ENCODE peak calls at places on chromosomes 2 and 18, in seven cellular contexts. W is gastrocnemius medialis; P is CD8-positive, alpha-beta T cell; D is upper lobe of right lung; X is right lobe of liver; G is CD4-positive, CD25-positive, alpha-beta regulatory T cell; Q is pancreas. E is an unnamed sample. For H3K4me1, the result is how much of the 10 kb centered on the place peaks cover.

GRCh38 chr2:216064014-216064630 is 17.5 kb downstream of the PECR start:
- ATAC-seq in X (no peak), W (no peak), D (peak), Q (no peak), G (no peak), P (no peak), E (no peak)

GRCh38 chr2:168201722-168202121 is 45.7 kb downstream of the STK39 start:
- ATAC-seq in P (no peak), Q (no peak), G (no peak), W (no peak), X (no peak), D (no peak), E (no peak)

GRCh38 chr2:225614915-225615314 is 215.4 kb downstream of the NYAP2 start:
- ATAC-seq in G (no peak), X (no peak), D (no peak), Q (no peak), P (no peak), W (no peak), E (no peak)

GRCh38 chr2:28649481-28650260 is 102.0 kb upstream of the PPP1CB start:
- ATAC-seq in D (no peak), P (no peak), X (no peak), Q (no peak), G (peak), W (no peak), E (no peak)

GRCh38 chr2:152646775-152647174 is 70.5 kb downstream of the PRPF40A start:
- ATAC-seq in D (peak), Q (no peak), X (no peak), W (no peak), G (no peak), P (no peak), E (peak)

GRCh38 chr2:69200107-69200520 is 186.9 kb downstream of the GFPT1 start:
- ATAC-seq in W (peak), G (no peak), Q (peak), P (no peak), D (peak), X (no peak), E (peak)

GRCh38 chr2:119219873-119220272 is 3.8 kb upstream of the STEAP3 start:
- ATAC-seq in W (no peak), G (no peak), X (no peak), Q (no peak), D (no peak), P (no peak), E (no peak)

GRCh38 chr2:12728221-12728777 is 11.6 kb downstream of the TRIB2 start:
- ATAC-seq in Q (no peak), W (no peak), G (peak), D (peak), P (peak), X (no peak), E (no peak)

GRCh38 chr2:74514368-74515270 is at the start of gene TLX2:
- ATAC-seq in P (peak), X (no peak), D (no peak), Q (no peak), G (no peak), W (no peak), E (no peak)

GRCh38 chr2:195626507-195626906 is 30.5 kb upstream of the SLC39A10 start:
- ATAC-seq in G (no peak), P (no peak), Q (no peak), W (no peak), D (no peak), X (no peak), E (no peak)

GRCh38 chr2:111145103-111145760 is 24.5 kb downstream of the BCL2L11 start:
- ATAC-seq in P (no peak), Q (no peak), D (no peak), G (no peak), W (no peak), X (no peak), E (no peak)

GRCh38 chr2:240858321-240858720 is 10.3 kb upstream of the AGXT start:
- ATAC-seq in Q (no peak), W (no peak), D (no peak), G (no peak), X (no peak), P (no peak), E (no peak)

GRCh38 chr2:226740039-226740648 is 59.5 kb downstream of the IRS1 start:
- ATAC-seq in D (no peak), Q (no peak), G (no peak), X (no peak), W (no peak), P (no peak), E (no peak)

GRCh38 chr2:200467806-200468686 is 41.8 kb downstream of the KCTD18 start:
- ATAC-seq in W (no peak), X (no peak), P (peak), Q (no peak), D (no peak), G (peak), E (no peak)

GRCh38 chr2:75406138-75406537 is 154.6 kb downstream of the EVA1A start:
- ATAC-seq in X (no peak), G (no peak), Q (no peak), P (no peak), W (no peak), D (no peak), E (no peak)

GRCh38 chr2:189613077-189613636 is 32.6 kb upstream of the SLC40A1 start:
- ATAC-seq in X (peak), P (no peak), D (peak), W (peak), G (no peak), Q (peak), E (peak)

GRCh38 chr2:111072220-111072871 is 48.4 kb upstream of the BCL2L11 start:
- ATAC-seq in Q (peak), D (peak), W (peak), G (no peak), P (no peak), X (no peak), E (peak)

GRCh38 chr2:168536925-168537466 is 80.9 kb downstream of the CERS6 start:
- ATAC-seq in G (no peak), W (no peak), Q (no peak), P (no peak), D (no peak), X (no peak), E (no peak)

GRCh38 chr2:9484533-9484932 is 10.2 kb downstream of the IAH1 start:
- ATAC-seq in W (peak), P (no peak), G (no peak), Q (no peak), D (no peak), X (no peak), E (no peak)

GRCh38 chr2:100782376-100782878 is 37.5 kb upstream of the NPAS2 start:
- ATAC-seq in W (no peak), X (no peak), G (no peak), P (no peak), Q (no peak), D (no peak), E (no peak)
- H3K4me1 ChIP-seq in W (under half), X (under half), G (under half), P (under half), Q (under half), D (under half), E (under half)

GRCh38 chr2:99422599-99422998 is 67.2 kb downstream of the REV1 start:
- ATAC-seq in P (no peak), W (peak), Q (no peak), D (no peak), X (no peak), G (no peak), E (no peak)
- H3K4me1 ChIP-seq in P (under half), W (under half), Q (under half), D (under half), X (under half), G (under half), E (half or more)

GRCh38 chr18:63949068-63949737 is at the start of gene HMSD:
- ATAC-seq in P (peak), X (peak), W (no peak), D (peak), G (peak), Q (peak), E (peak)
- H3K4me1 ChIP-seq in P (under half), X (under half), W (under half), D (under half), G (under half), Q (under half), E (under half)

DNA sequence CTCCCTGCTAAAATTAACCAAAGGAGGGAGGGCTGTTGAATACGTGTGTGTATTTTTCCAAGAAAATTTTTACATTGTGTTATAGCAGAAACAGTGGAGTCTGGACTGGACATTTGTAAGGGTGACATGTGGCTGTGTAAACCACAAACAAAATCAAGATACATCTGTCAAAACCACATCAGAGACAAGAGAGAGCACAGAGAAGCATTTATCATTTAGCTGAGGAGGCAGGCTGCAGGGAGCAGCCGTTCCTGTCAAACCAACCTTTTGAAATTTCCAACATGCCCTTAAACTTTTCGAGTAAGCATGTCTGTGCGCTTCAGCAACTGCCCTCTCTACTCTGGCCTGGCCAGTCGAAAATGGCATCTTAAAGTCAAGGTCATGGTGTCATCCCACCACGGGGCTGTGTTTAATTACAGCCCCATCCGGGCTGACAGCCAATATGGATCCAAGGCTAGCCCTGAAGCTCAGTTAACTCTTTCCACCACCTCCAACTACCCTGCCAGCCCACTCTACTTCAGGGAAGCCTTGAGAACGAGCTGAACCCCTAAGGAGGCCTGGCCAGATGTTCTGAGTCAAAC is 8.4 kb downstream of the BCL11A start:
- ATAC-seq in D (no peak), Q (no peak), X (no peak), P (no peak), G (no peak), W (no peak), E (no peak)
- H3K4me1 ChIP-seq in D (under half), Q (under half), X (under half), P (under half), G (under half), W (under half), E (under half)

GRCh38 chr2:47028846-47029560 is 113.4 kb upstream of the MCFD2 start:
- ATAC-seq in G (no peak), P (no peak), D (peak), Q (no peak), W (no peak), X (no peak), E (no peak)
- H3K4me1 ChIP-seq in G (under half), P (under half), D (under half), Q (under half), W (half or more), X (under half), E (under half)

DNA sequence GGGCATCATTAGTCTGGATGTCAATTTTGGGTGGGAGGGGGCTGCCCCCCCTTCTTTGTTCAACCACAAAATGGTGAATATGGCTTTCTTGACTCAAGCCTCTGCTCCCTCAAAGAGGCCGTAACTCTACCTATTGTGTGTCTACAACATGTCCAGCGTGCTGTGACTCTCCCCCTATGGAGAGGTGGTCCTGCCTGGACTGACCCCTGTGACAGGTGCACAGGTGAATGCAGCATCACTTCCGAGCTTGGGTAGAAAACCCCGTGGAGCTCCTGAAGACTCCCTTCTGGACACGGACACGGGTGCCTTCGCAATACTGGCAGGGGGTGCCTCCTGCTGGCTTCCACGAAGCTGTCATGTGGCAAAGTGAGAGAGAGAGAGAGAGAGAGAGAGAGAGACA is 397.8 kb downstream of the GALR1 start:
- ATAC-seq in G (no peak), P (no peak), D (no peak), X (no peak), Q (no peak), W (no peak), E (no peak)
- H3K4me1 ChIP-seq in G (under half), P (under half), D (under half), X (under half), Q (under half), W (under half), E (under half)

DNA sequence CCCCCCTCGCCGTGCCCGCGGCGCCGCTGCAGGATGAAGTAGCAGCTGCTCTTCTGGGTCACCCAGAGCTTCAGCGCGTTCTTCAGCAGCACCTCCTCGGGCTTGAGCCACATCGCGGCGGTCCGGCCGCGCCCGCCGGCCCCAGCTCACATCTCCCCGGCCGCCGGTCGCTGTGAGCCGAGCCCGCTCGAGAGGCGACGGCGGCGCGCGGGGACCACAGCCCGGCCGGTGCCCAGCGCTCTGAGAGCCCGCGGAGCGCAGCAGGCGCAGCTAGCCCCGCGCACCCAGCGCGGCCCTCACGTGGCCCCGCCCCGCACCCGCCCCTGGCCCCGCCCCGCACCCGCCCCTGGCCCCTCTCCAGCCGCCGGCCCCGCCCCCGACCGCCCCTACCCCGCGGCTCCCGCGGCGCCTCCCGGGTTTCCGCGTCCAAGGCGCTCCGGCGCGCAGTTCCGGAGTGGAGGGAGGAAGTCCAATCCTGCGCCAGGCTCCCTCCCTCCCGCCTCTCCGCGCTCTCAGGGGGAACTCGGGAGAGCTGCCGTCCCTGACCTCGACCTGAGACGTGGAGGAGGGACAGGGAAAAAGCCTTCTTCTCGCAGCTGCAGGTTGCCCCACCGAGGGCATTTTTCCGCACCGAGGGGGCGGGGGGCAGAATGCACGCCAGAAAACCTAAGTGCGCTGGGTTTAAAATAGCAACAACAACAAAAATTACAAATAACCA is at the start of gene TBC1D8:
- ATAC-seq in G (peak), X (peak), Q (peak), D (peak), P (peak), W (peak), E (peak)
- H3K4me1 ChIP-seq in G (under half), X (under half), Q (under half), D (under half), P (under half), W (half or more), E (under half)

GRCh38 chr2:229598227-229598626 is 116.1 kb downstream of the DNER start:
- ATAC-seq in G (no peak), Q (no peak), P (no peak), X (no peak), W (no peak), D (no peak), E (no peak)
- H3K4me1 ChIP-seq in G (under half), Q (under half), P (under half), X (under half), W (under half), D (under half), E (under half)

GRCh38 chr18:55457028-55457427 is 131.0 kb downstream of the TCF4 start:
- ATAC-seq in G (no peak), W (no peak), D (no peak), P (no peak), X (no peak), Q (no peak), E (no peak)

GRCh38 chr18:55453186-55453585 is 134.8 kb downstream of the TCF4 start:
- ATAC-seq in W (no peak), P (no peak), X (no peak), D (no peak), G (no peak), Q (no peak), E (no peak)

GRCh38 chr18:55458456-55459238 is 129.3 kb downstream of the TCF4 start:
- ATAC-seq in D (no peak), X (no peak), W (no peak), Q (no peak), P (no peak), G (no peak), E (no peak)

GRCh38 chr18:55452123-55452611 is 135.8 kb downstream of the TCF4 start:
- ATAC-seq in Q (peak), D (no peak), X (no peak), G (no peak), P (no peak), W (peak), E (peak)

DNA sequence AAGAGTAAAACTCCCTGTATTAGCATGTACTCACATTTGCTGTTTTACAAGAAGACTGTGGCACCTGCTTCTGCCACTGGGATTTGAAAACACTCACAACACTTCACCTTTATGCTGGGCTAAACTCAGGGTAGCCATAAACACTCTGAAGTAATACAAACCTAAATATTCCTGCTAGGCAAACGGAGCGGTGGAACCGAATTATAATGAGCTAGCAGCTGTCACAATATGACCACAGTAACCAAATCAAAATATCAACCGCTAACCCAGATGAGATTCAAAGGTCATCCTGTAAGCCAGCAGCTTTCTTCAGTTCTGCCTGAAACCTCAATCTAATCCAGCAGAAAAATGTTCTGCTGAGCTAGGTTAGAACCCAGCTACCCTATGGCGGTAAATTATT is 132.1 kb downstream of the TCF4 start:
- ATAC-seq in P (no peak), X (no peak), W (no peak), G (no peak), Q (no peak), D (no peak), E (no peak)
- H3K4me1 ChIP-seq in P (under half), X (under half), W (under half), G (under half), Q (under half), D (under half), E (under half)

GRCh38 chr18:76449110-76449453 is 46.0 kb downstream of the ZNF516 start:
- ATAC-seq in Q (no peak), W (no peak), G (no peak), X (no peak), P (no peak), D (no peak), E (no peak)
- H3K4me1 ChIP-seq in Q (under half), W (half or more), G (under half), X (half or more), P (under half), D (under half), E (half or more)